ENCODE peak calls at places on chromosome 4, in nine cellular contexts. Y is GM23338, N is SK-N-SH, D is HL-60, K is A549, X is HCT116, V is GM12878, Q is HepG2, B is Panc1. R is an unnamed sample.

GRCh38 chr4:4386296-4386735 is 586 bp upstream of the NSG1 start:
- DNase-seq in Y (peak; percentile 76), N (peak; percentile 86), D (no peak), K (peak; percentile 12), X (no peak), V (no peak), Q (no peak), B (no peak), R (peak; percentile 34)

GRCh38 chr4:175929932-175930331 is 117.9 kb upstream of the GPM6A start:
- DNase-seq in Y (no peak), N (no peak), D (no peak), K (no peak), X (no peak), V (no peak), Q (no peak), B (no peak), R (no peak)

GRCh38 chr4:98861100-98861499 is 67.8 kb downstream of the EIF4E start:
- DNase-seq in Y (no peak), N (no peak), D (no peak), K (no peak), X (no peak), V (no peak), Q (no peak), B (no peak), R (peak; percentile 60)

GRCh38 chr4:151933122-151933827 is 172.5 kb upstream of the GATB start:
- DNase-seq in Y (peak; percentile 19), N (no peak), D (no peak), K (no peak), X (no peak), V (no peak), Q (no peak), B (no peak), R (no peak)

GRCh38 chr4:110668463-110669245 is 45.8 kb upstream of the PITX2 start:
- DNase-seq in Y (no peak), N (no peak), D (no peak), K (no peak), X (no peak), V (no peak), Q (no peak), B (no peak), R (no peak)

GRCh38 chr4:158538176-158538575 is 16.5 kb downstream of the RXFP1 start:
- DNase-seq in Y (no peak), N (no peak), D (no peak), K (no peak), X (no peak), V (no peak), Q (no peak), B (no peak), R (no peak)

GRCh38 chr4:167238226-167238625 is 3.9 kb upstream of the SPOCK3 start:
- DNase-seq in Y (no peak), N (no peak), D (no peak), K (no peak), X (no peak), V (no peak), Q (no peak), B (no peak), R (no peak)

GRCh38 chr4:38367642-38368189 is 296.3 kb upstream of the KLF3 start:
- DNase-seq in Y (no peak), N (no peak), D (no peak), K (no peak), X (no peak), V (no peak), Q (peak; percentile 35), B (no peak), R (no peak)

GRCh38 chr4:76420311-76420710 is 630 bp downstream of the CCDC158 start:
- DNase-seq in Y (peak; percentile 47), N (peak; percentile 39), D (no peak), K (no peak), X (no peak), V (no peak), Q (no peak), B (no peak), R (no peak)

GRCh38 chr4:110634320-110635154 is 11.7 kb upstream of the PITX2 start:
- DNase-seq in Y (peak; percentile 17), N (no peak), D (no peak), K (no peak), X (no peak), V (no peak), Q (no peak), B (no peak), R (no peak)

GRCh38 chr4:111773858-111774257 is 371.4 kb upstream of the FAM241A start:
- DNase-seq in Y (no peak), N (no peak), D (no peak), K (no peak), X (no peak), V (no peak), Q (no peak), B (no peak), R (no peak)

GRCh38 chr4:26151615-26152014 is 169.2 kb upstream of the RBPJ start:
- DNase-seq in Y (no peak), N (no peak), D (no peak), K (no peak), X (no peak), V (no peak), Q (no peak), B (no peak), R (no peak)

GRCh38 chr4:43351970-43352806 is 459.7 kb downstream of the GRXCR1 start:
- DNase-seq in Y (no peak), N (no peak), D (no peak), K (no peak), X (no peak), V (no peak), Q (peak; percentile 86), B (no peak), R (no peak)

GRCh38 chr4:144787365-144788263 is 141.7 kb downstream of the HHIP start:
- DNase-seq in Y (peak; percentile 76), N (peak; percentile 22), D (no peak), K (peak; percentile 47), X (peak; percentile 31), V (no peak), Q (peak; percentile 34), B (peak; percentile 12), R (peak; percentile 25)

GRCh38 chr4:105956566-105956965 is 61.3 kb downstream of the NPNT start:
- DNase-seq in Y (no peak), N (no peak), D (no peak), K (no peak), X (no peak), V (no peak), Q (no peak), B (no peak), R (no peak)

GRCh38 chr4:74444891-74445642 is at the start of gene AREG:
- DNase-seq in Y (peak; percentile 90), N (peak; percentile 24), D (peak; percentile 83), K (peak; percentile 88), X (peak; percentile 83), V (peak; percentile 12), Q (peak; percentile 15), B (no peak), R (peak; percentile 81)

GRCh38 chr4:131302108-131302507 is 1847.0 kb upstream of the PCDH10 start:
- DNase-seq in Y (peak; percentile 36), N (no peak), D (no peak), K (peak; percentile 1), X (no peak), V (no peak), Q (peak; percentile 2), B (no peak), R (no peak)

DNA sequence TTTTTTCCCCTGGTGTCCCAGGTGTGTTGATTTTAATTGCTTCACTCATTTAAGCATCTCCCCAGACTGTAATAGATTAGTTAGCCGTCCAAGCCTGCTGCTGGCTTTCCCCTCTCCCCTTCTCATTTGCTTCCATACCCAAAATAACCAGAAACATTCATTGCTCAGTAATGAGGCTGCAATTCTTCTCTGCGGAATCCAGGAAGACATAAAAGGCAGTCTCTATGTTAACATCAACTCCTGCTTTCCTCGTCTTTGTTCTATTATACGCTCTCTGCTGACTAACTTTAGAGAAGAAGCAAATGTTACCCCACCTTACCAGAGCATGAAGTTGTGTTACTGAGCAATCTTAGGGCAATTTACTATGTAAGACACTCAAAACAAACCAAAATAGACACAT is 38.0 kb upstream of the SCRG1 start:
- DNase-seq in Y (no peak), N (no peak), D (no peak), K (no peak), X (no peak), V (no peak), Q (no peak), B (no peak), R (no peak)
- H3K27ac ChIP-seq in Y (no peak overlapping the region), N (peak overlapping the region; percentile 72), D (no peak overlapping the region), K (no peak overlapping the region), X (no peak overlapping the region), V (no peak overlapping the region), Q (no peak overlapping the region), B (no peak overlapping the region), R (no peak overlapping the region)

GRCh38 chr4:137531951-137532868 is at the start of gene PCDH18:
- DNase-seq in Y (peak; percentile 93), N (peak; percentile 59), D (no peak), K (no peak), X (no peak), V (peak; percentile 15), Q (no peak), B (no peak), R (no peak)
- TF ChIP-seq REST in Y (no peak), N (no peak), D (no peak), K (no peak), X (no peak), V (no peak), Q (no peak), B (no peak), R (no peak)

GRCh38 chr4:181956502-181956901 is 286.7 kb upstream of the TENM3 start:
- DNase-seq in Y (peak; percentile 6), N (no peak), D (no peak), K (no peak), X (no peak), V (no peak), Q (no peak), B (no peak), R (no peak)
- H3K27ac ChIP-seq in Y (no peak overlapping the region), N (peak overlapping the region; percentile 85), D (no peak overlapping the region), K (no peak overlapping the region), X (no peak overlapping the region), V (no peak overlapping the region), Q (no peak overlapping the region), B (no peak overlapping the region), R (no peak overlapping the region)

GRCh38 chr4:89868261-89868660 is 26.4 kb upstream of the MMRN1 start:
- DNase-seq in Y (no peak), N (no peak), D (no peak), K (no peak), X (no peak), V (no peak), Q (no peak), B (no peak), R (no peak)

GRCh38 chr4:89860971-89861370 is 24.0 kb upstream of the SNCA start:
- DNase-seq in Y (no peak), N (no peak), D (no peak), K (no peak), X (no peak), V (no peak), Q (no peak), B (no peak), R (no peak)

GRCh38 chr4:89868999-89869589 is 25.6 kb upstream of the MMRN1 start:
- DNase-seq in Y (no peak), N (no peak), D (no peak), K (no peak), X (no peak), V (no peak), Q (no peak), B (no peak), R (no peak)

DNA sequence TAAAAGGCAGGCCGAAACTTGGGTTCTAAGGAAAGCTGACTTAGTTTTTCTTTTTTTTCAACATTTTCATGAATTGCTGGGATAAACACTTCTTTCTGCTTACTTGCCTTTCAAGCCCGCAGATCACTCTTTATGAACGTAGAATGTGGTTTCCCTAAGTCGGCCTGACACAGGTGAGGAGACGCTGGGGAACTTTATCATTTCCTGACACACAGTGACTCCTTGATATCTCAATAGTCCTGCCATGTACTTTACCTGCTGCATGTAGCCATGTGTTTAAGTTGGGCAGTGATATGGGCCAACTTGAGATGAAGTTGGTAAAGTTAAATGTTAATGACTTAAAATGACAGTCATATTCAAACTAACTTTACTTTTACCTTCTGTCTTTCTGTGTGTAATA is 26.6 kb upstream of the SNCA start:
- DNase-seq in Y (no peak), N (no peak), D (no peak), K (no peak), X (no peak), V (no peak), Q (no peak), B (no peak), R (no peak)
- TF ChIP-seq REST in Y (no peak), N (no peak), D (no peak), K (no peak), X (no peak), V (no peak), Q (no peak), B (no peak), R (no peak)

R was measured in K562.